ENCODE peak calls at places on chromosome 4, in five cellular contexts. J is Calu3; F is stimulated activated CD8-positive, alpha-beta memory T cell treated with anti-CD3 and anti-CD28 coated beads, Interleukin-2, amount 100 ng/mL, for 48 hours; B is pons; K is occipital lobe. V is an unnamed sample.

GRCh38 chr4:41256740-41257256 is at the start of gene UCHL1:
- DNase-seq in J (no peak), F (peak), B (no peak), K (peak), V (no peak)

GRCh38 chr4:145881991-145882390 is 56.6 kb downstream of the ZNF827 start:
- DNase-seq in J (peak), F (no peak), B (peak), K (no peak), V (no peak)

GRCh38 chr4:136864580-136865185 is 667.6 kb downstream of the PCDH18 start:
- DNase-seq in J (peak), F (no peak), B (peak), K (no peak), V (peak)

GRCh38 chr4:118915468-118915867 is 26.8 kb downstream of the SYNPO2 start:
- DNase-seq in J (no peak), F (no peak), B (no peak), K (no peak), V (no peak)

GRCh38 chr4:70915048-70915815 is 13.1 kb downstream of the MOB1B start:
- DNase-seq in J (no peak), F (no peak), B (no peak), K (no peak), V (peak)

GRCh38 chr4:112378858-112379257 is 81.7 kb downstream of the ALPK1 start:
- DNase-seq in J (no peak), F (no peak), B (no peak), K (no peak), V (no peak)

GRCh38 chr4:101175896-101176676 is 171.2 kb downstream of the PPP3CA start:
- DNase-seq in J (no peak), F (no peak), B (no peak), K (no peak), V (no peak)

GRCh38 chr4:624705-625590 is at the start of gene PDE6B:
- DNase-seq in J (no peak), F (no peak), B (no peak), K (no peak), V (no peak)

GRCh38 chr4:140976768-140977167 is 156.5 kb downstream of the RNF150 start:
- DNase-seq in J (no peak), F (no peak), B (no peak), K (no peak), V (no peak)

GRCh38 chr4:114613579-114613978 is 15.0 kb downstream of the UGT8 start:
- DNase-seq in J (no peak), F (no peak), B (no peak), K (no peak), V (no peak)

GRCh38 chr4:2843023-2843908 is at the start of gene ADD1:
- DNase-seq in J (peak), F (peak), B (peak), K (peak), V (peak)

GRCh38 chr4:4256799-4257198 is 8.8 kb upstream of the TMEM128 start:
- DNase-seq in J (no peak), F (no peak), B (no peak), K (peak), V (no peak)

GRCh38 chr4:6337331-6337935 is 67.8 kb downstream of the WFS1 start:
- DNase-seq in J (peak), F (no peak), B (no peak), K (no peak), V (no peak)

GRCh38 chr4:89306486-89307184 is 965 bp downstream of the GPRIN3 start:
- DNase-seq in J (no peak), F (no peak), B (no peak), K (no peak), V (no peak)

GRCh38 chr4:79241846-79242245 is 84.0 kb downstream of the NAA11 start:
- DNase-seq in J (no peak), F (no peak), B (no peak), K (no peak), V (peak)

GRCh38 chr4:84177831-84178230 is 321.3 kb downstream of the NKX6-1 start:
- DNase-seq in J (no peak), F (no peak), B (peak), K (no peak), V (peak)

GRCh38 chr4:625631-626031 is 258 bp downstream of the PDE6B start:
- DNase-seq in J (no peak), F (no peak), B (no peak), K (no peak), V (no peak)

GRCh38 chr4:186104895-186105720 is 604 bp downstream of the FAM149A start:
- DNase-seq in J (peak), F (no peak), B (no peak), K (no peak), V (no peak)

GRCh38 chr4:112297495-112297894 is 326 bp downstream of the ALPK1 start:
- DNase-seq in J (no peak), F (no peak), B (no peak), K (no peak), V (no peak)

GRCh38 chr4:22391548-22391947 is 124.3 kb downstream of the ADGRA3 start:
- DNase-seq in J (no peak), F (no peak), B (no peak), K (no peak), V (peak)

GRCh38 chr4:35912174-35912573 is 332.1 kb downstream of the ARAP2 start:
- DNase-seq in J (no peak), F (no peak), B (no peak), K (no peak), V (no peak)

GRCh38 chr4:15322016-15322415 is 105.8 kb upstream of the C1QTNF7 start:
- DNase-seq in J (no peak), F (no peak), B (no peak), K (no peak), V (no peak)

GRCh38 chr4:48127882-48128394 is 6.1 kb downstream of the TXK start:
- DNase-seq in J (peak), F (peak), B (peak), K (no peak), V (peak)

GRCh38 chr4:48409203-48409602 is 67.9 kb downstream of the SLAIN2 start:
- DNase-seq in J (no peak), F (no peak), B (no peak), K (no peak), V (no peak)

GRCh38 chr4:102627831-102628523 is 126.8 kb downstream of the NFKB1 start:
- DNase-seq in J (peak), F (no peak), B (no peak), K (no peak), V (peak)

GRCh38 chr4:47213539-47213938 is 182.2 kb downstream of the GABRB1 start:
- DNase-seq in J (no peak), F (no peak), B (peak), K (no peak), V (no peak)

GRCh38 chr4:145557720-145558119 is 61.5 kb upstream of the MMAA start:
- DNase-seq in J (peak), F (peak), B (peak), K (no peak), V (peak)

V was measured in PC-3.